ENCODE peak calls at places on chromosomes 7 and 10, in six cellular contexts. W is bronchial epithelial cell, Y is HCT116, C is ovary, H is glutamatergic neuron, Q is osteoblast. P is an unnamed sample.

GRCh38 chr7:19146699-19147098 is 1.5 kb upstream of the FERD3L start:
- DNase-seq in W (peak), Q (no peak), Y (no peak), H (no peak), C (no peak), P (peak)

GRCh38 chr7:37984775-37985390 is 64.4 kb downstream of the EPDR1 start:
- DNase-seq in Q (no peak), C (no peak), H (no peak), Y (no peak), W (no peak), P (no peak)

GRCh38 chr7:98202367-98203195 is 8.7 kb upstream of the BHLHA15 start:
- DNase-seq in Q (peak), W (peak), C (no peak), H (no peak), Y (no peak), P (no peak)

GRCh38 chr7:105369944-105370343 is 18.8 kb downstream of the SRPK2 start:
- DNase-seq in C (no peak), Y (no peak), H (no peak), Q (peak), W (no peak), P (no peak)

GRCh38 chr10:98528785-98529183 is 82.0 kb upstream of the HPS1 start:
- DNase-seq in W (no peak), Q (no peak), H (no peak), Y (no peak), C (no peak), P (no peak)

GRCh38 chr10:73827346-73828089 is 16.1 kb upstream of the NDST2 start:
- DNase-seq in W (peak), C (no peak), H (no peak), Y (no peak), Q (peak), P (peak)

GRCh38 chr7:108001759-108002725 is 919 bp downstream of the LAMB1 start:
- DNase-seq in H (peak), Y (no peak), W (peak), C (peak), Q (peak), P (peak)

GRCh38 chr7:64557601-64558322 is 5.1 kb downstream of the ZNF680 start:
- DNase-seq in C (no peak), W (no peak), Y (no peak), H (no peak), Q (no peak), P (no peak)

GRCh38 chr7:36207451-36208291 is 54.6 kb downstream of the EEPD1 start:
- DNase-seq in H (no peak), Q (peak), Y (no peak), W (peak), C (peak), P (peak)
- TF ChIP-seq CTCF in H (no peak), Q (peak), Y (no peak), W (no peak), C (no peak), P (no peak)

GRCh38 chr7:1920886-1921285 is 250.8 kb downstream of the ELFN1 start:
- DNase-seq in Y (no peak), W (no peak), Q (no peak), H (peak), C (no peak), P (no peak)

GRCh38 chr7:1924185-1924817 is 254.2 kb downstream of the ELFN1 start:
- DNase-seq in Q (peak), H (no peak), Y (no peak), C (no peak), W (no peak), P (no peak)

GRCh38 chr7:1923409-1924053 is 253.5 kb downstream of the ELFN1 start:
- DNase-seq in Q (no peak), W (no peak), Y (no peak), H (no peak), C (no peak), P (no peak)

GRCh38 chr7:1922071-1922869 is 252.2 kb downstream of the ELFN1 start:
- DNase-seq in H (no peak), Q (no peak), Y (no peak), C (no peak), W (no peak), P (no peak)

DNA sequence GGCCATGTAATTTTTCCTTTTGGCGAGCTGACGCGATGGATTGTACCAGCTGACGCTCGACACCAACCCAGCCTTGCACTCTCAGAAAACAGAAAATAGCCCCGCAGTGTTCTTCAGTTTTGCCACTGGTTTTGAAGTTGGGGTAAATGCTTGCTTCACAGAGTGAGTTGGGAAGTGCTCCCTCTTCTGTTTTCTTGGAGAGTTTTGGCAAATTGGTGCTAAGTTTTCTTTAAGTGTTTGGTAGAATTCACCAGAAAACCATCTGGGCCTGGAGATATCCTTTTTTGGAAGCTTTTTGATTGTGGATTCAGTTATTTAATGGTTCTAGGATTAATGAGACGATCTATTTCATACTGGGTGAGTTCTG is 252.8 kb downstream of the ELFN1 start:
- DNase-seq in W (no peak), Y (no peak), Q (no peak), H (no peak), C (no peak), P (no peak)
- TF ChIP-seq CTCF in W (no peak), Y (peak), Q (peak), H (no peak), C (no peak), P (no peak)

GRCh38 chr7:26084418-26084817 is 67.6 kb upstream of the NFE2L3 start:
- DNase-seq in Q (no peak), W (peak), Y (no peak), C (no peak), H (no peak), P (no peak)
- TF ChIP-seq CTCF in Q (no peak), W (no peak), Y (no peak), C (no peak), H (no peak), P (no peak)

DNA sequence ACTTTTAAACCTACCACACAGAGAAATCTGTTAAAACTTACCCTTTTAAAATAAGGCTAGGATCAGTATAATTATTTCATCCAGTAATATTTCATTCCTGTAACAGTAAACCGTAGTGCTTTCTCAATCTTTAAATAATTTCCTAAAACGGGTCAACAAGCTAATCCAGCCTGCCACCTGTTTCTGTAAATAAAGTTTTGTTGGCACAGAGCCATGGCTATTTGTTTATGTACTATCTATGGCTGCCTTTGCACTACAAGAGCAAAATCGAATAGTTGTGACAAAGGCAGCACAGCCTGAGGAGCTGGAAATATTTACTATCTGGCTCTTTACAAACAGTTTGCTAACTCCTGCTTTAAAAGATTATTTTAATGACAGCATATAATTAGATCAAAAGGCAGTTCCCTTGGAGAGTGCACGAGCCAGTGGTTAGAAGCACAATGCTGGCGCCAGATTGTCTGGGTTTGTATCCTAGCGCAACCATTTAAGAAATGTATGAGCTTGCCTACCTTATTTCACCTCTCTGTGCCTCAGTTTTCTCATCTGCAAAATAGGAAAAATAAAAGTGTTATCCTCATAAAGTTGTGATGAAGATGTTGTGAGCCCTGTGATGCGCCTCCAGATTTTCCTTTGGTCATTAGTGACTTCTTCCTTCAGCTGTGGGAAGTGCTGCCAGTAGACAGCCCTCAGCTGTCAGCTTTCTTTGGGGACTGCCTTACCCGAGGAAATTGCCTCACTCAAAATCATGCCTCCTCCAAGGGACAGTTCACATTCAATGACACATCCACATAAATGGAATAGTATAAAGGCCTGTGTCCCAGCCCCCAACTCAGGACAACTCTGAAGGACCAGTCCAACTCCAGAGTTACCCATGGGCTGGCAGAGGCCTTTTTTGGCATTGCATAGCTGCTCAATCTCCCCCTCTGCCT is 11.8 kb upstream of the MIOS start:
- DNase-seq in Y (no peak), Q (peak), H (no peak), W (no peak), C (no peak), P (no peak)
- TF ChIP-seq CTCF in Y (no peak), Q (no peak), H (no peak), W (no peak), C (no peak), P (no peak)

DNA sequence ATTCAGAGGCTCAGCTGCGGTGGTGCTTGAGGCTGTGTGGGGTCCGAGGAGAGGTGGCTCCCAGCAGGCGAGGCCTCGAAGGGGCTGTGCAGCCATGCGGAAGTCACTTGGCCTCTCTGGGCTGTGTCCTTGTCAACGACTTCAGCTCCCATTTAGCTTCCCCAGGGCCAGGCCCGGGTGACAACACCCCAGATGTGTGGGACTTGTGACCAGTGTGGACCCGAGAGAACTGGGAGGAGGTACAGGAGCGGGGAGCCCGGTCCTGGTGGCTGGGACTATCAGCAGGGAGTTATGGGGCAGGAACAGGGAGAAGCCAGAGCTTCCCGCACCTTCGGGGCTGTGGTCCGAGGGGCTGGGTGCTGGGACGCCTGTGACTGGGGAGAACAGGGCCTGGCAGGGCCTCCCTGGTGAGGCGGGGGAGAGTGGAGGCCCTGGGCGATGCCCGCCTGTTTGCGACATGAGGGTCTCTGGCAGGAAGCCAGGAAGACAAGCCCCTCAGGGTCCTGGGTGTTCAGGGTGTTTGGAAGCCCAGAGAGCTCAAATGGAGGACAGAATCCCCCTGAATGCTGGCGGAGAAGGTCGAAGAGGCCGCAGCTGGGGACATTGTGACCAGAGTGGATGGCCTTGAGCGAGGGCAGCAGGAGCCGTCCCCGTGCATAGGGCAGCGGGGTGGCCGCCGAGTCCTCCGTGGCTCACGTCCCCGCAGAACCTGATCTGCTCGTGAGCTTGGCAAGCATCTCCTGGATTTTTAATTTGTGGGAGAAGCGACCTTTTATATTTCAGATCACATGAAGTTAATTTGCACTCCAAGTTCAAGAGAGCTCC is 30.0 kb upstream of the PSMG3 start:
- DNase-seq in H (no peak), Y (no peak), C (no peak), Q (peak), W (no peak), P (no peak)
- TF ChIP-seq CTCF in H (no peak), Y (no peak), C (no peak), Q (no peak), W (no peak), P (no peak)

GRCh38 chr10:102712843-102713242 is 1.4 kb downstream of the ARL3 start:
- DNase-seq in C (no peak), H (no peak), Q (no peak), Y (no peak), W (no peak), P (no peak)

GRCh38 chr10:102715880-102716279 is 1.4 kb downstream of the SFXN2 start:
- DNase-seq in C (no peak), Y (no peak), W (no peak), H (no peak), Q (no peak), P (no peak)

GRCh38 chr10:102713483-102713813 is 749 bp downstream of the ARL3 start:
- DNase-seq in W (peak), C (no peak), Y (no peak), H (no peak), Q (no peak), P (no peak)

GRCh38 chr10:102714621-102715455 is at the start of gene SFXN2:
- DNase-seq in C (no peak), W (no peak), H (peak), Q (no peak), Y (no peak), P (no peak)

DNA sequence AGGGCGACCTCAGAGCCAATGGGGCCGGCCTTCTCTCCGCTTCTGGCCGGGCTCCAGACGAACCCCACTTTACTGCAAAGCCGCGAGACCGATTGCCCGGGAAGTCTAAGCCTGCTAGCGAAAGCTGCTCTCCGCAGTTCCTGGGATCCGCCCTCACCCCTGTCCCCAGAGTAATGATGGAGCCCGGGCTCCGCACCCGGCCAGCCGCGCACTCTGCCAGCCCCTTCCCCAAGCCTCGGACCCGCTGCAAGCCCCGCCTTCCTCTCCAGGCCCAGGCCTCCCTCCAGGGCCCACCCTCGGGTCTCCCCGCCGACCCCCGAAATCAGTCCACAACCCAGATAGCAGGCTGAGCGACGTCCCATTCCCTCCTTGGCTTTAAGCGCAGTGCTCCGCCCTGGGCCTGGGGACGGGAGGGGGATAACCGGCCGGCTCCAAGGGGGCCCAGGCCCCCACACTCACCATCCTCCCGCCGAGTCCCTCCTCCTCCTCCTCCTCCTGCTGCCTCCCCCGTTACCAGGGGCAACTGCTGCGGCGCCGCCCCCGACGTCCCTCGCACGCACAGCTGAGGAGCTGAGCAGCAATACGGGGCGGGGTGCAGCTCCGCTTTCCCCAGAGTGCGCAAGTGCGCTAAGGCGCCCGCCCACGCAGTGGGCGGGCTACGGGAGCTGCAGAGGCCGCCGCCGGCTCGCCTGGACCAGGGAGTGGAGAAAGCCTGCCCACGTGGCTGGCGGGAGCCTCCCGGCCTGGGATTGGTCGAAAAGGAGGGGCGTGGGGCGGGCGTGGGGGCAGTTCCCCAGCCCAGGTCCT is at the start of gene ARL3:
- DNase-seq in Y (peak), Q (peak), W (peak), H (peak), C (peak), P (peak)
- TF ChIP-seq CTCF in Y (peak), Q (peak), W (no peak), H (no peak), C (peak), P (peak)

DNA sequence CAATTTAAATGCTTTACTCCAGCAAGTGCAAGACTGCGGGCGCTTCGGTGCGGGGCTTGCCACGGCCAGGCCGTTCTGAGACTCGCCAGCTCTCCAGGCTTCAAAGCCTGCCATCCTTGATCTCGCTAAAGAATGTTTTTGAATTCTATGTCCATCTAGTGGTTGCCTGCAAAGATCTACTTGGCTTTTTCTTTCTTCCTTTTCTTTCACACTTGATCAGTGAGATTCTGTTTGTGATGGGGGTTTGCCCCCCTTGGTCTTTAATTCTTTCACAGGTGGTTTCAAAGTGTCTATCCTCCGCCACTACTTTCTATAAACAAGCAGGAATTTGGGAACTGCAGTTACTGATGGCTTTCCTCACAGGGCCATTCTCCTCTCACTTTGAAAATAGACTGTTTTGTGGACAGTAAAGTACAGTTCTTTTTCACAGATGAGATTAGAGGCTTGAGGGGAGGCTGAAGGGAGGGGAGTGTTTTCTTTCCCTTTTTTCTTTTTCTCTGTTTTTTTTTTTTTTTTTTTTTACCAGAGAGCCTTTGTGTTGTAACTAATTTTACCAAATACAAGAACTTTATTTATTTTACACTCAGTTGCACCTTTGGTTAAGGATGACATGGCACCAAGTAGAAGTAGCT is 15.2 kb upstream of the FBXW4 start:
- DNase-seq in C (no peak), Q (no peak), H (no peak), Y (no peak), W (no peak), P (no peak)
- TF ChIP-seq CTCF in C (no peak), Q (no peak), H (no peak), Y (no peak), W (no peak), P (no peak)

P was measured in MCF 10A.